ENCODE peak calls at places on chromosomes 5 and 9, in six cellular contexts. O is head of caudate nucleus, S is Kasumi-1, T is hypothalamus, V is endothelial cell, P is RWPE1. R is an unnamed sample.

GRCh38 chr5:177447066-177447610 is 524 bp downstream of the PRR7 start:
- DNase-seq in O (peak; percentile 80), S (peak; percentile 27), T (peak; percentile 32), V (peak; percentile 53), P (peak; percentile 64), R (peak; percentile 74)

GRCh38 chr5:134913254-134913653 is 8.3 kb downstream of the PCBD2 start:
- DNase-seq in O (no peak), S (no peak), T (no peak), V (no peak), P (no peak), R (no peak)

GRCh38 chr9:111854799-111855198 is 41.8 kb upstream of the UGCG start:
- DNase-seq in O (no peak), S (no peak), T (no peak), V (no peak), P (no peak), R (no peak)

GRCh38 chr5:171207256-171207866 is 101.7 kb upstream of the TLX3 start:
- DNase-seq in O (no peak), S (peak; percentile 58), T (no peak), V (peak; percentile 49), P (peak; percentile 52), R (no peak)

GRCh38 chr5:106189121-106189809 is 1481.5 kb downstream of the EFNA5 start:
- DNase-seq in O (no peak), S (no peak), T (no peak), V (no peak), P (no peak), R (no peak)

GRCh38 chr5:100901851-100902341 is 1.2 kb downstream of the ST8SIA4 start:
- DNase-seq in O (no peak), S (peak; percentile 95), T (no peak), V (peak; percentile 38), P (no peak), R (no peak)

GRCh38 chr5:159975462-159976019 is 33.4 kb upstream of the TTC1 start:
- DNase-seq in O (no peak), S (no peak), T (no peak), V (no peak), P (peak; percentile 29), R (no peak)

GRCh38 chr5:134267366-134268018 is 41.6 kb upstream of the PPP2CA start:
- DNase-seq in O (no peak), S (no peak), T (no peak), V (no peak), P (no peak), R (no peak)

GRCh38 chr5:172683696-172684464 is 42.8 kb downstream of the NEURL1B start:
- DNase-seq in O (no peak), S (no peak), T (no peak), V (peak; percentile 20), P (no peak), R (no peak)

GRCh38 chr5:153551537-153552079 is 61.1 kb downstream of the GRIA1 start:
- DNase-seq in O (peak; percentile 16), S (no peak), T (no peak), V (no peak), P (peak; percentile 97), R (no peak)

GRCh38 chr9:12230708-12231107 is 462.5 kb upstream of the TYRP1 start:
- DNase-seq in O (no peak), S (no peak), T (no peak), V (no peak), P (no peak), R (no peak)

R was measured in hippocampal formation.